ENCODE peak calls at places on chromosome 22, in eight cellular contexts. U is cardiac fibroblast; J is body of pancreas; H is tibial nerve; C is IMR-90; O is HFF-Myc; Y is CD8-positive, alpha-beta T cell; R is Caco-2. I is an unnamed sample.
A peak's percentile ranks its signal among the peaks of the same experiment; 100 is the strongest.

GRCh38 chr22:44622147-44622427 is 79.9 kb upstream of the PRR5 start:
- DNase-seq in U (no peak), O (no peak), J (no peak), R (no peak), H (no peak), C (no peak), Y (peak; percentile 44), I (no peak)

GRCh38 chr22:50325444-50326224 is 1.2 kb downstream of the DENND6B start:
- DNase-seq in H (no peak), O (no peak), J (no peak), R (no peak), U (no peak), C (no peak), Y (no peak), I (no peak)

GRCh38 chr22:32723632-32724031 is 77.9 kb upstream of the TIMP3 start:
- DNase-seq in J (peak; percentile 31), O (peak; percentile 87), H (peak; percentile 33), C (peak; percentile 96), R (no peak), Y (peak; percentile 9), U (peak; percentile 93), I (no peak)

GRCh38 chr22:42813501-42813900 is 43.6 kb downstream of the ARFGAP3 start:
- DNase-seq in U (no peak), H (no peak), R (no peak), O (no peak), C (no peak), J (no peak), Y (no peak), I (no peak)

GRCh38 chr22:28151241-28151640 is 232.2 kb upstream of the PITPNB start:
- DNase-seq in U (no peak), O (no peak), H (no peak), J (no peak), Y (no peak), R (peak; percentile 15), C (no peak), I (no peak)

GRCh38 chr22:42180349-42180842 is 49.8 kb upstream of the CYP2D6 start:
- DNase-seq in U (no peak), H (peak; percentile 21), Y (peak; percentile 39), O (no peak), J (peak; percentile 53), R (no peak), C (peak; percentile 34), I (no peak)

GRCh38 chr22:50579752-50580151 is 1.5 kb upstream of the CPT1B start:
- DNase-seq in Y (no peak), C (no peak), R (no peak), H (no peak), O (no peak), J (no peak), U (no peak), I (no peak)

GRCh38 chr22:21755855-21756284 is 20.3 kb upstream of the YPEL1 start:
- DNase-seq in H (no peak), Y (no peak), R (no peak), J (no peak), U (peak; percentile 62), C (peak; percentile 90), O (no peak), I (no peak)

GRCh38 chr22:45491841-45492240 is 10.8 kb upstream of the FBLN1 start:
- DNase-seq in R (no peak), Y (no peak), U (no peak), C (no peak), J (no peak), H (no peak), O (no peak), I (no peak)

DNA sequence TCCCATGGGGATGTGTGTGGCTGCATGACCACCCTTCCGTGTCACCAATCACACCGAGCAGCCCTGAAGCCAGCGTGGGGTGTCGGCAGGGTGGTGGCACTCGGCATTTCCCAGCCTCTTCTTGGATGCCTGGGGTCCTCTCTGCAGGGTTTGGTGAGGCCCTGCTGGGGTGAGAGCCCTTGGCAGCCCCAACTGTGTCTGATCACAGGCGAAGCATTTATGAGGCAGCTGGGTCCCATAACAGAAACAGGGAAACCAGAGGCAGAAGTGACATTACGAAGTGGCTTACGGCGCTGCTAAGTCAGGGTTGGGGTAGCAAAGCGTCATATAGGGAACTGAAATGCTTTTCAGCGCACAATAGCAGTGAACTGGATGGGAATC is 92.3 kb upstream of the SEPTIN5 start:
- DNase-seq in O (no peak), J (no peak), Y (no peak), H (no peak), U (no peak), C (no peak), R (no peak), I (no peak)
- TF ChIP-seq CTCF in O (no peak), J (no peak), Y (no peak), H (no peak), U (no peak), C (no peak), R (no peak), I (no peak)

DNA sequence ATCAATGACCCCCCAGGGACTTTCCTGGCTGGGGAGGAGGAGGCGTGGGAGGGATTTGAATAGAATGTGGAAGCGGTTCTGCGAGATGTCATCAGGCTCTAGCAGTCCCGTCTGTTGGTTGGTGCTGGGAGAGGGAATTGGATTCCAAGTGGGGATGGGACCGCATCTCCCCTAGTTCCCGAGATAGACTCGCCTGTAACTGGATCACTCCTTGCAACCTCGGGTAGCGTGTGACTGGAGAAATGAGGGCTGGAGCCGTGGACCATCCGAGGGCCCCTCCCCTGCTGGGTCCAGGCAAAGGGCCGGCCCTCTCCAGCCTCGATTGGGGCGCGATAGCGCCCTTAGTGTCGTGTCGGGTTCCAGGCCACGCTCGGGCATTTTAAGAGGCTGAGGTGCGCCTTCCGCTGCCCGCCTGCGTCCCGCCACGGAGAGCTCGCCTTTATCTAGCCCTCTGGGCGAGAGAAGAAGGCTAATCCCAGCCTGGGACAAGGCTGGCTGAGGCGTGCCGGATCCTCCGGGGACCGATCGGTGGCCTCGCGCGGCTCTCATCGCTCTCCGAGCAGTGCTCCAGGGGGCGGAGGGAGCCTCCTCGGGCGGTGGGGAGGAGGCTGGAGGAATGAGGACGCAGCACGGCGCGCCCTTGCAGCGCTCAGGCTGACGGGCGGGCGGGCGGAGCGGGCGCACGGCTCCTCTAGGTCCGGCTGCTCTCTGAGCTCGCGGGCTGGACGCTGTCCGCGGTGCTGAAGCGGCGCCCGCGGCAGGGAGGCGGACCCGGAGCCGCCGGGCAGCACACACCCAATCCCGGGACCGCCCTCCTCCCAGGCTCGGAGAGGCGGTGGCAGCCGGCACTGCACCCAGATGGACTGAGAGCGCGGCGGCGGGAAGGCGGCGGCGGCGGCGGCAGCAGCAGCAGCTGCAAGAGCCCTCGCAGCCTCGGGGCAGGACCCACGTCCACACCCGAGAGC is 107.8 kb downstream of the OSBP2 start:
- DNase-seq in H (peak; percentile 62), C (peak; percentile 90), J (peak; percentile 90), U (peak; percentile 94), O (peak; percentile 27), R (peak; percentile 96), Y (peak; percentile 55), I (peak; percentile 82)
- TF ChIP-seq CTCF in H (peak; percentile 38), C (peak; percentile 35), J (peak; percentile 73), U (peak; percentile 17), O (no peak), R (no peak), Y (no peak), I (peak; percentile 58)

GRCh38 chr22:17893900-17894299 is 119.6 kb upstream of the BID start:
- DNase-seq in O (no peak), J (no peak), U (no peak), H (no peak), Y (no peak), C (no peak), R (no peak), I (no peak)

GRCh38 chr22:17897411-17897810 is 123.1 kb upstream of the BID start:
- DNase-seq in U (no peak), O (no peak), R (peak; percentile 63), J (no peak), H (no peak), C (no peak), Y (no peak), I (no peak)

GRCh38 chr22:17898375-17898774 is 124.1 kb upstream of the BID start:
- DNase-seq in O (no peak), U (no peak), C (no peak), R (no peak), J (no peak), Y (no peak), H (no peak), I (no peak)

GRCh38 chr22:17897864-17898263 is 123.6 kb upstream of the BID start:
- DNase-seq in Y (no peak), R (peak; percentile 19), H (no peak), U (no peak), O (no peak), C (no peak), J (no peak), I (no peak)

GRCh38 chr22:17896552-17896951 is 122.3 kb upstream of the BID start:
- DNase-seq in R (peak; percentile 35), C (peak; percentile 27), O (no peak), Y (no peak), U (peak; percentile 34), H (no peak), J (peak; percentile 63), I (no peak)
- TF ChIP-seq CTCF in R (peak; percentile 23), C (peak; percentile 32), O (peak; percentile 32), Y (no peak), U (peak; percentile 45), H (peak; percentile 21), J (peak; percentile 55), I (peak; percentile 48)

DNA sequence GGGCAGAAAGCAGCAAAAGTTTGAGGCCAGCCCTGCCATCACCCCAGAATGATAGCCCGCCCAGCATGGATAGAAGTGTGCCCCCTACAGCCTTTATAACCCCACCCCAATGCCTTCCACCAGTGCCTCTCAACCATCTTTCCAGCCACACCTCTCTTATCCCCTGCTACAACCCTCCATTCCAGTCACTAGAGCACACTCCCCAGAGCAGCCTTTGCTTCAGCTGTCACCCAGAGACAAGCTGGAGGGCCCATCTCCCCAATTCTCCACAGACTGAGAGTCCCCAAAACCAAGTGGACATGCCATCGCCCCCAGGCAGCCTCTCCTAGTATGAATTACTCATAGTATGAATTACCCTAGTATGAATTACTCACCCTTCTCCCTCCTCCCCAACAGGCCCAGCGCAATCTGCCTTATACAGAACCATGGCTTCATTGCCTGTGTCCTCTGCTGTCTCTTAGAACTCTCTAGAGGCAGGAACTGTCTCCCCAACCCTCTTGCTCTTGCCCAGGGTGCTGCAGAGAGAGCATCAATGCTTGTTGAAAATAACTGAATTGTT is 24.9 kb downstream of the MYH9 start:
- DNase-seq in U (no peak), J (no peak), H (no peak), R (no peak), Y (no peak), O (no peak), C (no peak), I (no peak)
- TF ChIP-seq CTCF in U (no peak), J (no peak), H (no peak), R (no peak), Y (no peak), O (no peak), C (no peak), I (no peak)

I was measured in neural crest cell.